ENCODE peak calls at places on chromosomes 7 and 10, in six cellular contexts. I, W, Y, T, M and K are unnamed samples.

GRCh38 chr7:30829476-30829875 is 58.3 kb downstream of the MINDY4 start:
- DNase-seq in I (no peak), M (no peak), W (no peak), T (no peak), Y (no peak), K (no peak)

GRCh38 chr7:94276797-94277196 is 117.9 kb upstream of the COL1A2 start:
- DNase-seq in M (peak; percentile 78), I (no peak), W (no peak), Y (peak; percentile 9), T (no peak), K (no peak)

GRCh38 chr7:20440472-20441105 is 109.9 kb downstream of the ITGB8 start:
- DNase-seq in M (peak; percentile 34), I (peak; percentile 18), Y (peak; percentile 28), T (peak; percentile 29), W (peak; percentile 17), K (no peak)

GRCh38 chr7:503575-504111 is 16.0 kb downstream of the PDGFA start:
- DNase-seq in W (no peak), M (no peak), I (no peak), Y (no peak), T (no peak), K (no peak)

GRCh38 chr7:149316606-149317005 is 54.6 kb downstream of the ZNF783 start:
- DNase-seq in W (no peak), T (no peak), I (no peak), Y (no peak), M (no peak), K (no peak)

GRCh38 chr10:47418966-47419365 is 34.9 kb upstream of the ZNF488 start:
- DNase-seq in T (no peak), I (no peak), M (no peak), W (no peak), Y (no peak), K (no peak)

GRCh38 chr10:33086100-33086499 is 128.1 kb upstream of the ITGB1 start:
- DNase-seq in W (no peak), T (no peak), I (no peak), Y (no peak), M (no peak), K (no peak)

GRCh38 chr7:76356115-76356514 is 2.7 kb downstream of the YWHAG start:
- DNase-seq in I (no peak), Y (no peak), M (no peak), W (no peak), T (no peak), K (no peak)